ENCODE peak calls at places on chromosomes 12 and 14, in five cellular contexts. K is GM23338, R is IMR-90, Q is mesendoderm, W is H9. S is an unnamed sample.

GRCh38 chr14:70359076-70359424 is 433 bp downstream of the COX16 start:
- DNase-seq in K (no peak), W (no peak), Q (no peak), R (no peak), S (no peak)

GRCh38 chr12:121956041-121956341 is 37.6 kb downstream of the CFAP251 start:
- DNase-seq in R (no peak), K (no peak), W (no peak), Q (no peak), S (no peak)

GRCh38 chr12:51171884-51172514 is 936 bp downstream of the TFCP2 start:
- DNase-seq in W (peak), K (peak), Q (peak), R (peak), S (no peak)

GRCh38 chr12:20420557-20420956 is 52.2 kb downstream of the PDE3A start:
- DNase-seq in Q (no peak), R (no peak), K (no peak), W (no peak), S (no peak)

GRCh38 chr12:58547217-58547616 is 373.1 kb downstream of the LRIG3 start:
- DNase-seq in W (no peak), R (no peak), Q (no peak), K (no peak), S (no peak)

GRCh38 chr12:92784795-92785562 is 82.2 kb downstream of the PLEKHG7 start:
- DNase-seq in K (peak), R (peak), W (no peak), Q (peak), S (peak)

GRCh38 chr14:20698934-20699333 is 10.4 kb downstream of the ANG start:
- DNase-seq in W (no peak), Q (no peak), K (no peak), R (no peak), S (no peak)

GRCh38 chr12:89927226-89927698 is 218.6 kb upstream of the ATP2B1 start:
- DNase-seq in R (no peak), Q (no peak), W (no peak), K (no peak), S (no peak)

GRCh38 chr12:11437966-11438365 is 42.6 kb upstream of the PRB2 start:
- DNase-seq in K (no peak), R (no peak), W (no peak), Q (no peak), S (no peak)
- H3K4me2 ChIP-seq in K (no peak), R (no peak), W (no peak), Q (no peak), S (no peak)

DNA sequence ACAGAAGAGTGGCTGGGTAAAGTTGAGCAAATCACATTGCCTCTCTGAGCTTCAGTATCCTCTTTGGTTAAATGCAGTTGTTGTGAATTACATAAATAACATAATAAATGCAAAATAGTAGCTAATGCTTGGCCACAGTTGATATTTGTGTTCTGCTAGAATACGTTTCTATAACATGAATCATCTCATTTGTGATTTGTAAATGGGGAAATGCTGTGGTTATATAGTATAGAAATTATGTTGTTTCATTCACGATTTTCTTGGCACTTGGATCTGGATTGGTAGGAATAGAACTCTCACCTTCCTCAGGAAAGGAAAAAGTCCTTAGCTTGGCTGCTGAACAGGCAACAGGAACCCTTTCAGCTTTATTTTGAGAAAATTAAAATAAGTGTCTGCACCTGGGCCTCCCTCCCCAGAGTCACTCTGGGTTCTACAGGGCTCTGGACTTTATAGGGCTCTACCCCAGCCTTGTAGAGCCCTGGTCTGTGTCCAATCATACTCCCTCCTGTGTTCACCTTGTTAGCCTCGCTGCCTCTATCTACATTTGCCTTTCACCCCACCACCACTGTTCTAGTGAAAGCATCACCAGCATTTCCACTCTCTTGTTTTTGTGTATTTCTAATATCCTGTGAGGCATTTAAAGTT is 107.7 kb upstream of the BCAT1 start:
- DNase-seq in Q (no peak), K (no peak), R (no peak), W (no peak), S (no peak)
- H3K4me2 ChIP-seq in Q (no peak), K (no peak), R (no peak), W (no peak), S (no peak)

GRCh38 chr12:16586350-16587109 is 19.4 kb downstream of the LMO3 start:
- DNase-seq in Q (no peak), K (no peak), R (peak), W (no peak), S (no peak)
- H3K4me2 ChIP-seq in Q (no peak), K (no peak), R (no peak), W (no peak), S (no peak)

DNA sequence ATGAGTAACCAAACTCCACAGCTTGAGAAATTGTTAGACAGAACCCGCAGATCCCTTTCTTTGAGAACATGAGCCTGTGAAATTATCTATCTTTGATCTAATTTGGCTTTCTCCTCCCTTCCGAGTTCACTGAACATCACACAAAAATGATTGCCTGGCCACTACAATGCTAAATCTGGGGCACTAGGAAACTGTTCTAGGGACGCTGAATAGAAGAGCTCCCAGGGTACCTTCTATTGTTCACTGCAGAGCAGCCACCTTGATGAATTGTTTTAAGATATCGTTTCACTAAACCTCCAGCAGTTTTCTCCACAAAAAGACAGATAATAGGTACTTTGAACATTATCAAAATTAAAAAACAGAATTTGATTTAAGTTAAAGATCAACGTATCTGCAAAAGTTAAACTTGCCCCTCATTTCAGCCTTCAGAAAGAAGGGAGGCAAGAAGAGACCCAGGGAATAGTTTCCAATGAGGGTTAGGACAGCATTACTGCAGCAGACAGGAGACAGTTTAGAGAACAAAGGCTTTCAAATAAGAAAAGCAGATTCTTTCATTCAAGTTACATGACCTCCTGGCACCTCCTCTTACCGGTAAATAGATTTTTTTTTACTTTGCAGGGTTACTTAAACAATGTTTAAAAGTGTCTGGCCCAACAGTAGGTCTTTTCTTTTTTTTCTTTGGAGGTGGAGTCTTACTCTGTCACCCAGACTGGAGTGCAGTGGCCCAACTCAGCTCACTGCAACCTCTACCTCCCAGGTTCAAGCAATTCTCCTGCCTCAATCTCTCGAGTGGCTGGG is 47.3 kb downstream of the SINHCAF start:
- DNase-seq in W (no peak), Q (no peak), K (no peak), R (no peak), S (no peak)
- H3K4me2 ChIP-seq in W (no peak), Q (no peak), K (no peak), R (no peak), S (no peak)

GRCh38 chr14:87264386-87264785 is 728.6 kb downstream of the GALC start:
- DNase-seq in W (no peak), K (no peak), Q (no peak), R (no peak), S (no peak)
- H3K4me2 ChIP-seq in W (no peak), K (no peak), Q (no peak), R (no peak), S (no peak)

DNA sequence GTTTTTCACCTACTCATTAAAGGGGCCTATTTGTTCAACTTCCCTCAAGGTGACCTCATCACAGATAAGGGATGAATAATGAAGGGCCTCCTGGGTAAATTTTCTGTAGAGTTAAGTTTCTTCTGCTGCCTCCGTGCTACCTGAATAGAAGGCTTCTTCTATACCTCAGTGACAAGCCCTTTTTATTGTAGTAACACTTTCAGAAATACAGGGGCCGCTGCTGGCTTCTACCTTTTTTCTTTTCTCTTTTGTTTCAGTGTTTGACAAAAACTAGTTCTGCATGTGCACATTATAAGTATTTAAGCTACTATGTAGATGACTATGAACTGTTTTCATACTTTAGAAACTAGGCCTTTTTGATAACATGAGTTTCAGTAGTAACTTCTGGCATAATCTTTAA is 207.0 kb downstream of the NAV3 start:
- DNase-seq in W (no peak), Q (peak), R (no peak), K (peak), S (no peak)
- H3K4me2 ChIP-seq in W (no peak), Q (no peak), R (no peak), K (no peak), S (no peak)

DNA sequence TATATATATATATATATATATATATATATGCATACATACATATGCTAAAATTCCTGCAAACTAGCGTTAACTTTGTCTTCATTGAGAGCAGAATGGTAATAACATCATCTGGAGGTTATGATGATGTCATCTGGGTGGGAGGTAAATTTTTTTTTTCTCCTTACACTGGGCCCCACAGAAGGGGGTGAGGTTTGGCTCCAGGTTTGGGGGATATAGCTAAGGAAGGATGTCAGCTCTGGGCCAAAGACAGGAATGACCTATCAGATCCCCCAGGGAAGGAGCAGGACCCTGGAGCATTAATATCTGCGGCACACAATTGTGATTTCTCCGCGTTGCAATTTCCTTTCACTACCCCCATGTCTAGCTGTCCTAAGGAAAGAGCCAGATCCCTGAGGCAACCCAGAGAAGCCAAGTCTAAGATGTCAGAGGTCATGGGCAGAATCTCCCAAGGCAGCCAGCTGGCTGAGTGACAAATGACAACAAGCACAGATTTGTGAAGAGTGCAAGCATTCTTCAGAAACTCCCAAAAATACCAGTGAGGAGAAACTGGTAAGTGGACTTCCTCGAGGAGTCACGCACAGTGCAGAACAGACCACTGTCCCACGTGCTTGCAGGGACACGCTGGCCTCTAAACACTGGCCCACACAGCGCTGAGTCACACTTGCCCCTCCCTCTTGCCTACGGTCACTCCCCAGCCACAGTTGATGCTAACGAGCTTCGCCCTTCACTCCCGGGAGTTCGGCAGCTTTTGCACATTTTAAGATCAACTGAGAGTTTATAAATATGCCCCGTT is 9.9 kb downstream of the UBC start:
- DNase-seq in R (peak), Q (peak), K (no peak), W (peak), S (peak)
- H3K4me2 ChIP-seq in R (peak), Q (no peak), K (no peak), W (no peak), S (peak)

DNA sequence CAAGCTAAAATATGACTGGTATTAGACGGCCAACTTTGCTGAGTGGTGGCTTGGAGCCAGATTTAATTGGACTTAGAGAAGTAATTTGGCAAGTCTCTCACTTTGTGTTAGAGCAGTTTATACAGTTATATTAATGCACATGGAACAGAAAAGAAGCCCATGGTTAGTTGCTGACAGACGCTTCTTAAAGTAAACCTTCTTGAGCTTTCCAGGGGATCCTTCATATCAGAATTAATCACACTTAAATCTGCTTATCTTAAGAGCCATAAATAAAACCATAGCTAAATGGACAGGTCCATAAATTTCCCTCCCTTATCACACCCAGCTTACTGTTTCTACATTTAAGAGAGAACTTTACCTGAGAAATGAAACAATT is 9.6 kb downstream of the GSG1 start:
- DNase-seq in Q (no peak), K (no peak), R (no peak), W (no peak), S (no peak)
- H3K4me2 ChIP-seq in Q (no peak), K (no peak), R (no peak), W (no peak), S (peak)

S was measured in SK-N-SH.